ENCODE peak calls at places on chromosomes 4 and X, in eight cellular contexts. One of them, this sample, is unnamed.

GRCh38 chrX:39453847-39454645 is 643.7 kb downstream of the BCOR start:
- DNase-seq in NCI-H2029: no peak
- DNase-seq in GM18507: no peak
- DNase-seq in hippocampal formation: no peak
- DNase-seq in RKO: no peak
- DNase-seq in HuH-7: no peak
- DNase-seq in sigmoid colon: no peak
- DNase-seq in naive thymus-derived CD8-positive, alpha-beta T cell: no peak
- DNase-seq in this sample: no peak

GRCh38 chrX:18941896-18942295 is 42.0 kb downstream of the PHKA2 start:
- DNase-seq in NCI-H2029: no peak
- DNase-seq in GM18507: no peak
- DNase-seq in hippocampal formation: no peak
- DNase-seq in RKO: no peak
- DNase-seq in HuH-7: no peak
- DNase-seq in sigmoid colon: no peak
- DNase-seq in naive thymus-derived CD8-positive, alpha-beta T cell: no peak
- DNase-seq in this sample: no peak

GRCh38 chrX:14027511-14028019 is 2.1 kb downstream of the GEMIN8 start:
- DNase-seq in NCI-H2029: no peak
- DNase-seq in GM18507: no peak
- DNase-seq in hippocampal formation: no peak
- DNase-seq in RKO: peak
- DNase-seq in HuH-7: no peak
- DNase-seq in sigmoid colon: no peak
- DNase-seq in naive thymus-derived CD8-positive, alpha-beta T cell: no peak
- DNase-seq in this sample: no peak

GRCh38 chr4:170190265-170190664 is 100.5 kb upstream of the AADAT start:
- DNase-seq in NCI-H2029: no peak
- DNase-seq in GM18507: no peak
- DNase-seq in hippocampal formation: no peak
- DNase-seq in RKO: no peak
- DNase-seq in HuH-7: no peak
- DNase-seq in sigmoid colon: no peak
- DNase-seq in naive thymus-derived CD8-positive, alpha-beta T cell: no peak
- DNase-seq in this sample: no peak

GRCh38 chrX:150688911-150689451 is 4.2 kb upstream of the MTMR1 start:
- DNase-seq in NCI-H2029: no peak
- DNase-seq in GM18507: no peak
- DNase-seq in hippocampal formation: no peak
- DNase-seq in RKO: peak
- DNase-seq in HuH-7: no peak
- DNase-seq in sigmoid colon: no peak
- DNase-seq in naive thymus-derived CD8-positive, alpha-beta T cell: no peak
- DNase-seq in this sample: no peak

GRCh38 chr4:42048394-42048793 is 58.1 kb downstream of the SLC30A9 start:
- DNase-seq in NCI-H2029: no peak
- DNase-seq in GM18507: no peak
- DNase-seq in hippocampal formation: no peak
- DNase-seq in RKO: peak
- DNase-seq in HuH-7: no peak
- DNase-seq in sigmoid colon: no peak
- DNase-seq in naive thymus-derived CD8-positive, alpha-beta T cell: no peak
- DNase-seq in this sample: no peak

GRCh38 chr4:53477666-53478065 is 100.2 kb downstream of the FIP1L1 start:
- DNase-seq in NCI-H2029: no peak
- DNase-seq in GM18507: no peak
- DNase-seq in hippocampal formation: no peak
- DNase-seq in RKO: no peak
- DNase-seq in HuH-7: no peak
- DNase-seq in sigmoid colon: no peak
- DNase-seq in naive thymus-derived CD8-positive, alpha-beta T cell: no peak
- DNase-seq in this sample: no peak

GRCh38 chrX:54894159-54894558 is 26.5 kb upstream of the TRO start:
- DNase-seq in NCI-H2029: no peak
- DNase-seq in GM18507: no peak
- DNase-seq in hippocampal formation: no peak
- DNase-seq in RKO: no peak
- DNase-seq in HuH-7: no peak
- DNase-seq in sigmoid colon: no peak
- DNase-seq in naive thymus-derived CD8-positive, alpha-beta T cell: no peak
- DNase-seq in this sample: no peak

GRCh38 chr4:176794651-176795050 is 1.9 kb upstream of the VEGFC start:
- DNase-seq in NCI-H2029: no peak
- DNase-seq in GM18507: no peak
- DNase-seq in hippocampal formation: no peak
- DNase-seq in RKO: no peak
- DNase-seq in HuH-7: no peak
- DNase-seq in sigmoid colon: no peak
- DNase-seq in naive thymus-derived CD8-positive, alpha-beta T cell: no peak
- DNase-seq in this sample: no peak

GRCh38 chr4:148312996-148313490 is 129.2 kb downstream of the NR3C2 start:
- DNase-seq in NCI-H2029: no peak
- DNase-seq in GM18507: no peak
- DNase-seq in hippocampal formation: no peak
- DNase-seq in RKO: no peak
- DNase-seq in HuH-7: no peak
- DNase-seq in sigmoid colon: no peak
- DNase-seq in naive thymus-derived CD8-positive, alpha-beta T cell: no peak
- DNase-seq in this sample: no peak

GRCh38 chrX:45667666-45668065 is 467.0 kb upstream of the DIPK2B start:
- DNase-seq in NCI-H2029: no peak
- DNase-seq in GM18507: no peak
- DNase-seq in hippocampal formation: no peak
- DNase-seq in RKO: peak
- DNase-seq in HuH-7: no peak
- DNase-seq in sigmoid colon: no peak
- DNase-seq in naive thymus-derived CD8-positive, alpha-beta T cell: no peak
- DNase-seq in this sample: no peak

GRCh38 chr4:10298681-10299080 is 158.5 kb downstream of the ZNF518B start:
- DNase-seq in NCI-H2029: no peak
- DNase-seq in GM18507: no peak
- DNase-seq in hippocampal formation: no peak
- DNase-seq in RKO: no peak
- DNase-seq in HuH-7: no peak
- DNase-seq in sigmoid colon: no peak
- DNase-seq in naive thymus-derived CD8-positive, alpha-beta T cell: no peak
- DNase-seq in this sample: no peak

GRCh38 chrX:20217906-20218305 is 48.8 kb downstream of the RPS6KA3 start:
- DNase-seq in NCI-H2029: no peak
- DNase-seq in GM18507: no peak
- DNase-seq in hippocampal formation: no peak
- DNase-seq in RKO: no peak
- DNase-seq in HuH-7: no peak
- DNase-seq in sigmoid colon: no peak
- DNase-seq in naive thymus-derived CD8-positive, alpha-beta T cell: no peak
- DNase-seq in this sample: no peak

GRCh38 chrX:153671589-153672530 is 1.8 kb downstream of the PNCK start:
- DNase-seq in NCI-H2029: no peak
- DNase-seq in GM18507: no peak
- DNase-seq in hippocampal formation: no peak
- DNase-seq in RKO: no peak
- DNase-seq in HuH-7: no peak
- DNase-seq in sigmoid colon: peak
- DNase-seq in naive thymus-derived CD8-positive, alpha-beta T cell: no peak
- DNase-seq in this sample: no peak

GRCh38 chrX:107731831-107732502 is 43.6 kb downstream of the TSC22D3 start:
- DNase-seq in NCI-H2029: peak
- DNase-seq in GM18507: no peak
- DNase-seq in hippocampal formation: peak
- DNase-seq in RKO: peak
- DNase-seq in HuH-7: no peak
- DNase-seq in sigmoid colon: peak
- DNase-seq in naive thymus-derived CD8-positive, alpha-beta T cell: no peak
- DNase-seq in this sample: peak

GRCh38 chr4:92387459-92388069 is 83.8 kb downstream of the GRID2 start:
- DNase-seq in NCI-H2029: peak
- DNase-seq in GM18507: no peak
- DNase-seq in hippocampal formation: no peak
- DNase-seq in RKO: peak
- DNase-seq in HuH-7: peak
- DNase-seq in sigmoid colon: no peak
- DNase-seq in naive thymus-derived CD8-positive, alpha-beta T cell: no peak
- DNase-seq in this sample: no peak

GRCh38 chrX:150941580-150941979 is 41.6 kb upstream of the HMGB3 start:
- DNase-seq in NCI-H2029: no peak
- DNase-seq in GM18507: no peak
- DNase-seq in hippocampal formation: no peak
- DNase-seq in RKO: no peak
- DNase-seq in HuH-7: no peak
- DNase-seq in sigmoid colon: no peak
- DNase-seq in naive thymus-derived CD8-positive, alpha-beta T cell: no peak
- DNase-seq in this sample: no peak

GRCh38 chrX:152220612-152221011 is 82.2 kb upstream of the MAGEA10 start:
- DNase-seq in NCI-H2029: no peak
- DNase-seq in GM18507: no peak
- DNase-seq in hippocampal formation: no peak
- DNase-seq in RKO: no peak
- DNase-seq in HuH-7: no peak
- DNase-seq in sigmoid colon: no peak
- DNase-seq in naive thymus-derived CD8-positive, alpha-beta T cell: no peak
- DNase-seq in this sample: no peak

GRCh38 chr4:128916832-128917231 is 107.3 kb downstream of the JADE1 start:
- DNase-seq in NCI-H2029: no peak
- DNase-seq in GM18507: no peak
- DNase-seq in hippocampal formation: peak
- DNase-seq in RKO: no peak
- DNase-seq in HuH-7: no peak
- DNase-seq in sigmoid colon: no peak
- DNase-seq in naive thymus-derived CD8-positive, alpha-beta T cell: peak
- DNase-seq in this sample: no peak

GRCh38 chr4:89539797-89540711 is 232.5 kb upstream of the GPRIN3 start:
- DNase-seq in NCI-H2029: no peak
- DNase-seq in GM18507: no peak
- DNase-seq in hippocampal formation: no peak
- DNase-seq in RKO: no peak
- DNase-seq in HuH-7: no peak
- DNase-seq in sigmoid colon: no peak
- DNase-seq in naive thymus-derived CD8-positive, alpha-beta T cell: no peak
- DNase-seq in this sample: no peak

GRCh38 chr4:98150092-98150761 is 7.0 kb upstream of the STPG2 start:
- DNase-seq in NCI-H2029: no peak
- DNase-seq in GM18507: no peak
- DNase-seq in hippocampal formation: no peak
- DNase-seq in RKO: peak
- DNase-seq in HuH-7: no peak
- DNase-seq in sigmoid colon: no peak
- DNase-seq in naive thymus-derived CD8-positive, alpha-beta T cell: no peak
- DNase-seq in this sample: no peak

GRCh38 chr4:41024556-41025491 is 189.5 kb downstream of the APBB2 start:
- DNase-seq in NCI-H2029: no peak
- DNase-seq in GM18507: no peak
- DNase-seq in hippocampal formation: no peak
- DNase-seq in RKO: no peak
- DNase-seq in HuH-7: no peak
- DNase-seq in sigmoid colon: no peak
- DNase-seq in naive thymus-derived CD8-positive, alpha-beta T cell: no peak
- DNase-seq in this sample: peak

GRCh38 chr4:118941149-118941548 is 52.5 kb downstream of the SYNPO2 start:
- DNase-seq in NCI-H2029: peak
- DNase-seq in GM18507: no peak
- DNase-seq in hippocampal formation: no peak
- DNase-seq in RKO: no peak
- DNase-seq in HuH-7: no peak
- DNase-seq in sigmoid colon: peak
- DNase-seq in naive thymus-derived CD8-positive, alpha-beta T cell: no peak
- DNase-seq in this sample: peak

GRCh38 chrX:104315555-104315954 is 60.8 kb upstream of the ESX1 start:
- DNase-seq in NCI-H2029: no peak
- DNase-seq in GM18507: no peak
- DNase-seq in hippocampal formation: no peak
- DNase-seq in RKO: peak
- DNase-seq in HuH-7: no peak
- DNase-seq in sigmoid colon: no peak
- DNase-seq in naive thymus-derived CD8-positive, alpha-beta T cell: no peak
- DNase-seq in this sample: no peak

GRCh38 chrX:145484740-145485139 is 237.4 kb downstream of the SPANXN1 start:
- DNase-seq in NCI-H2029: no peak
- DNase-seq in GM18507: no peak
- DNase-seq in hippocampal formation: no peak
- DNase-seq in RKO: no peak
- DNase-seq in HuH-7: no peak
- DNase-seq in sigmoid colon: no peak
- DNase-seq in naive thymus-derived CD8-positive, alpha-beta T cell: no peak
- DNase-seq in this sample: no peak

GRCh38 chrX:110146521-110146920 is 143.6 kb downstream of the TMEM164 start:
- DNase-seq in NCI-H2029: no peak
- DNase-seq in GM18507: peak
- DNase-seq in hippocampal formation: peak
- DNase-seq in RKO: peak
- DNase-seq in HuH-7: peak
- DNase-seq in sigmoid colon: no peak
- DNase-seq in naive thymus-derived CD8-positive, alpha-beta T cell: peak
- DNase-seq in this sample: peak